ENCODE peak calls at places on chromosome 9, in six cellular contexts. H, X, U, O, K and R are unnamed samples.
A peak's percentile ranks its signal among the peaks of the same experiment; 100 is the strongest.

GRCh38 chr9:114895605-114896004 is 34.8 kb downstream of the TNFSF8 start:
- DNase-seq in H (no peak), X (no peak), U (no peak), O (no peak), K (no peak), R (no peak)

GRCh38 chr9:36738318-36738975 is 165.8 kb downstream of the MELK start:
- DNase-seq in H (no peak), X (no peak), U (no peak), O (no peak), K (no peak), R (no peak)

GRCh38 chr9:85742630-85742928 is 825 bp upstream of the AGTPBP1 start:
- DNase-seq in H (peak; percentile 24), X (no peak), U (no peak), O (no peak), K (no peak), R (no peak)

GRCh38 chr9:107175039-107175438 is 108.0 kb upstream of the RAD23B start:
- DNase-seq in H (no peak), X (peak; percentile 20), U (peak; percentile 88), O (no peak), K (no peak), R (no peak)

GRCh38 chr9:129363216-129363873 is 185.3 kb upstream of the IER5L start:
- DNase-seq in H (no peak), X (no peak), U (peak; percentile 19), O (no peak), K (no peak), R (no peak)

GRCh38 chr9:122220673-122221222 is 8.0 kb downstream of the LHX6 start:
- DNase-seq in H (no peak), X (no peak), U (no peak), O (no peak), K (no peak), R (no peak)

GRCh38 chr9:136193891-136194279 is 11.0 kb downstream of the LHX3 start:
- DNase-seq in H (no peak), X (no peak), U (no peak), O (no peak), K (no peak), R (no peak)

GRCh38 chr9:123724211-123724831 is 205.6 kb downstream of the DENND1A start:
- DNase-seq in H (peak; percentile 10), X (peak; percentile 42), U (no peak), O (no peak), K (no peak), R (no peak)

GRCh38 chr9:4590430-4591122 is 71.5 kb upstream of the PLPP6 start:
- DNase-seq in H (no peak), X (no peak), U (no peak), O (no peak), K (no peak), R (no peak)

GRCh38 chr9:129137292-129138143 is 26.3 kb downstream of the PTPA start:
- DNase-seq in H (no peak), X (no peak), U (no peak), O (no peak), K (no peak), R (no peak)

GRCh38 chr9:27538668-27539067 is 9.1 kb upstream of the MOB3B start:
- DNase-seq in H (no peak), X (no peak), U (no peak), O (no peak), K (no peak), R (no peak)

GRCh38 chr9:108316633-108317032 is 539.2 kb downstream of the ACTL7B start:
- DNase-seq in H (no peak), X (no peak), U (no peak), O (no peak), K (no peak), R (no peak)

GRCh38 chr9:18526686-18527085 is 52.7 kb downstream of the ADAMTSL1 start:
- DNase-seq in H (no peak), X (no peak), U (no peak), O (no peak), K (no peak), R (no peak)

GRCh38 chr9:81529556-81530193 is 159.7 kb downstream of the TLE1 start:
- DNase-seq in H (no peak), X (no peak), U (no peak), O (no peak), K (no peak), R (no peak)

GRCh38 chr9:98211260-98211659 is 18.8 kb upstream of the CORO2A start:
- DNase-seq in H (no peak), X (no peak), U (peak; percentile 23), O (no peak), K (no peak), R (no peak)
- TF ChIP-seq CTCF in H (no peak), X (no peak), U (no peak), O (no peak), K (no peak), R (no peak)

GRCh38 chr9:127801955-127802575 is 617 bp upstream of the FPGS start:
- DNase-seq in H (no peak), X (no peak), U (no peak), O (no peak), K (no peak), R (no peak)
- TF ChIP-seq CTCF in H (no peak), X (peak; percentile 16), U (no peak), O (peak; percentile 24), K (no peak), R (no peak)

GRCh38 chr9:95379630-95380029 is 62.1 kb upstream of the FANCC start:
- DNase-seq in H (no peak), X (no peak), U (no peak), O (no peak), K (no peak), R (peak; percentile 54)
- TF ChIP-seq CTCF in H (no peak), X (no peak), U (no peak), O (no peak), K (no peak), R (no peak)

DNA sequence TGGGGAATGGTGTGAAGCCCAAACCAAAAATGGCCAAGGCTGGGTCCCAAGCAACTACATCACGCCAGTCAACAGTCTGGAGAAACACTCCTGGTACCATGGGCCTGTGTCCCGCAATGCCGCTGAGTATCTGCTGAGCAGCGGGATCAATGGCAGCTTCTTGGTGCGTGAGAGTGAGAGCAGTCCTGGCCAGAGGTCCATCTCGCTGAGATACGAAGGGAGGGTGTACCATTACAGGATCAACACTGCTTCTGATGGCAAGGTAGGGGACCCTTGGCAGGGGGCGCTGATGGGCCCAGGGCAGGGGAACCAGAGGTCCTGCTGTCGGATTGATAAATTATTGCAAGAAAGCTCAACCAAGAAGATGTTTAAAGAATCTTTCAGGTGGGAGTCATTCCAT is 19.8 kb downstream of the ABL1 start:
- DNase-seq in H (no peak), X (no peak), U (no peak), O (no peak), K (no peak), R (no peak)
- TF ChIP-seq CTCF in H (no peak), X (peak; percentile 17), U (no peak), O (no peak), K (no peak), R (no peak)

GRCh38 chr9:138116521-138116920 is 238.9 kb downstream of the CACNA1B start:
- DNase-seq in H (no peak), X (no peak), U (no peak), O (no peak), K (no peak), R (no peak)
- TF ChIP-seq CTCF in H (no peak), X (no peak), U (no peak), O (no peak), K (no peak), R (no peak)

DNA sequence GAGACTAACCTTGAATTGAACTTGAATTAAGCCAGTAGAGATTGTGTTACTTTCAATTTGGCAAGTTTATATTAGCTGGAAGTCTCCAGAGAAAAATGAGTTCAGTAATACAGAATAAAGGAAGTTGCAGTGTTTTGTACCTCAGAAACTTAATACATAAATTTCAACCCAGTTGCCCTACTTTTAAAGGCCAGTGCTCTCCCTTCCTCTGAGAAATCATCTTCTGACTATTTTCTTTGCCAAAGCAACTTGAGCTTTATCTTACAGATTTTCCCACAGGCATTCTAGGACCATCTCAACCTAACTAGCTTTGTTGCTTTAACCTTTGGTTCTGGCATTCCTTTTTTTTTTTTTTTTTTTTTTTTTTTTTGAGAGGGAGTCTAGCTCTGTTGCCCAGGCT is 231.0 kb upstream of the GAS1 start:
- DNase-seq in H (no peak), X (no peak), U (no peak), O (no peak), K (no peak), R (no peak)
- TF ChIP-seq CTCF in H (no peak), X (no peak), U (no peak), O (no peak), K (no peak), R (no peak)

GRCh38 chr9:117073539-117074336 is 341.1 kb downstream of the ASTN2 start:
- DNase-seq in H (no peak), X (peak; percentile 3), U (no peak), O (peak; percentile 34), K (no peak), R (peak; percentile 18)
- TF ChIP-seq CTCF in H (peak; percentile 63), X (peak; percentile 44), U (peak; percentile 43), O (peak; percentile 69), K (no peak), R (no peak)